ENCODE peak calls at places on chromosomes 4 and X, in eight cellular contexts. A is psoas muscle; F is pancreas; P is fibroblast of pulmonary artery; X is AG04449; K is BE2C; J is CD8-positive, alpha-beta T cell; D is fibroblast of lung. O is an unnamed sample.

GRCh38 chr4:3803475-3803847 is 37.3 kb downstream of the ADRA2C start:
- DNase-seq in A (no peak), F (peak; percentile 43), P (no peak), X (no peak), K (no peak), J (no peak), D (no peak), O (no peak)

GRCh38 chrX:37871626-37872302 is 24.4 kb upstream of the DYNLT3 start:
- DNase-seq in A (peak; percentile 17), F (no peak), P (peak; percentile 79), X (peak; percentile 67), K (no peak), J (no peak), D (peak; percentile 95), O (peak; percentile 87)

GRCh38 chr4:149914521-149915115 is 99.0 kb upstream of the IQCM start:
- DNase-seq in A (no peak), F (no peak), P (peak; percentile 70), X (no peak), K (peak; percentile 86), J (no peak), D (peak; percentile 51), O (peak; percentile 65)

GRCh38 chrX:140918398-140919043 is 83.9 kb upstream of the SPANXB1 start:
- DNase-seq in A (no peak), F (no peak), P (peak; percentile 77), X (no peak), K (peak; percentile 37), J (no peak), D (peak; percentile 57), O (peak; percentile 59)

GRCh38 chr4:153759407-153760226 is at the start of gene RNF175:
- DNase-seq in A (peak; percentile 25), F (peak; percentile 69), P (no peak), X (no peak), K (peak; percentile 58), J (no peak), D (peak; percentile 4), O (no peak)

GRCh38 chrX:134849390-134849789 is 141.4 kb upstream of the SMIM10 start:
- DNase-seq in A (no peak), F (no peak), P (peak; percentile 43), X (no peak), K (no peak), J (no peak), D (peak; percentile 63), O (peak; percentile 42)

GRCh38 chr4:184012937-184013336 is 107.8 kb downstream of the STOX2 start:
- DNase-seq in A (no peak), F (no peak), P (peak; percentile 27), X (no peak), K (peak; percentile 39), J (no peak), D (no peak), O (no peak)

GRCh38 chrX:16578218-16578617 is 71.7 kb upstream of the S100G start:
- DNase-seq in A (no peak), F (no peak), P (peak; percentile 28), X (no peak), K (no peak), J (no peak), D (peak; percentile 35), O (peak; percentile 67)

GRCh38 chr4:3070709-3071500 is 3.4 kb downstream of the HTT-AS start:
- DNase-seq in A (no peak), F (no peak), P (no peak), X (no peak), K (no peak), J (no peak), D (peak; percentile 40), O (peak; percentile 62)

GRCh38 chr4:3317656-3318211 is 24.9 kb downstream of the RGS12 start:
- DNase-seq in A (no peak), F (peak; percentile 33), P (no peak), X (no peak), K (peak; percentile 4), J (no peak), D (no peak), O (no peak)

GRCh38 chr4:83197555-83198235 is 83.2 kb upstream of the PLAC8 start:
- DNase-seq in A (no peak), F (no peak), P (peak; percentile 56), X (no peak), K (no peak), J (no peak), D (no peak), O (no peak)

GRCh38 chr4:80268081-80268823 is 1.8 kb downstream of the FGF5 start:
- DNase-seq in A (no peak), F (no peak), P (peak; percentile 39), X (no peak), K (no peak), J (no peak), D (peak; percentile 66), O (peak; percentile 47)

GRCh38 chrX:67290489-67291220 is 253.2 kb upstream of the AR start:
- DNase-seq in A (no peak), F (no peak), P (no peak), X (no peak), K (no peak), J (no peak), D (no peak), O (no peak)

GRCh38 chrX:67295924-67296323 is 247.9 kb upstream of the AR start:
- DNase-seq in A (no peak), F (no peak), P (no peak), X (no peak), K (no peak), J (no peak), D (no peak), O (no peak)

GRCh38 chrX:67296395-67296794 is 247.4 kb upstream of the AR start:
- DNase-seq in A (no peak), F (no peak), P (no peak), X (no peak), K (no peak), J (no peak), D (no peak), O (no peak)
- TF ChIP-seq CTCF in A (no peak), F (no peak), P (no peak), X (no peak), K (no peak), J (no peak), D (no peak), O (no peak)

GRCh38 chrX:40144576-40144975 is 46.8 kb upstream of the BCOR start:
- DNase-seq in A (no peak), F (no peak), P (no peak), X (no peak), K (no peak), J (no peak), D (no peak), O (no peak)
- H3K4me3 ChIP-seq in A (no peak overlapping the region), F (no peak overlapping the region), P (no peak overlapping the region), X (peak overlapping the region; percentile 12), K (peak overlapping the region; percentile 59), J (no peak overlapping the region), D (no peak overlapping the region), O (no peak overlapping the region)

DNA sequence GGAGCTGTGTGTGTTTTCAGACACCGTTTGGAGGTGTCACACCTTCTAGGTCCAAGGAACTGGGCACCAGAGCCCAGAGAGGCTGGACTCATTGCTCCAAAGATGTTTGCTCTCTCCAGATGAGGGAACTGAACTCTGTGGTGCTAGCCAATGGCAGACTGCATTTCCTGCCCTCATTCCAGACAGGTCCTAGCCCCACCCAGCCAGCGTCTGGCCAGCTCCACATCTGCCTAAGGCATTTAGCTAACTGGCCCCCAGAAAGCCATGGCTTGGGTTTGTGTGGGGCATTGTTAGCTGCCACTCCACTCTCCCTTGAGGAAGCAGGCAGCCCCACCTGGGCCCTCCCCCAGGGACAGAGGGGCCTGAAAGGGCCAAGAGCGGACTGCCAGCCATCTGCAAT is 11.4 kb downstream of the FGD1 start:
- DNase-seq in A (peak; percentile 21), F (no peak), P (no peak), X (no peak), K (peak; percentile 25), J (no peak), D (no peak), O (peak; percentile 30)
- TF ChIP-seq CTCF in A (no peak), F (no peak), P (no peak), X (no peak), K (no peak), J (no peak), D (no peak), O (no peak)

GRCh38 chr4:147101678-147102077 is 156.0 kb upstream of the TTC29 start:
- DNase-seq in A (no peak), F (no peak), P (no peak), X (no peak), K (no peak), J (no peak), D (no peak), O (no peak)

GRCh38 chr4:147108409-147108808 is 162.7 kb upstream of the TTC29 start:
- DNase-seq in A (no peak), F (no peak), P (peak; percentile 44), X (no peak), K (no peak), J (no peak), D (peak; percentile 55), O (peak; percentile 66)

GRCh38 chr4:147102596-147102995 is 156.9 kb upstream of the TTC29 start:
- DNase-seq in A (no peak), F (no peak), P (no peak), X (no peak), K (no peak), J (no peak), D (no peak), O (no peak)

GRCh38 chr4:147104768-147105167 is 159.1 kb upstream of the TTC29 start:
- DNase-seq in A (no peak), F (no peak), P (no peak), X (no peak), K (no peak), J (no peak), D (no peak), O (no peak)

GRCh38 chr4:147103403-147103946 is 157.8 kb upstream of the TTC29 start:
- DNase-seq in A (peak; percentile 58), F (no peak), P (peak; percentile 96), X (peak; percentile 91), K (no peak), J (no peak), D (peak; percentile 98), O (peak; percentile 97)
- H3K4me3 ChIP-seq in A (no peak overlapping the region), F (no peak overlapping the region), P (peak overlapping the region; percentile 10), X (peak overlapping the region; percentile 23), K (no peak overlapping the region), J (no peak overlapping the region), D (no peak overlapping the region), O (peak overlapping the region; percentile 1)